ENCODE peak calls at places on chromosome 6, in ten cellular contexts. L is CD8-positive, alpha-beta T cell; G is kidney; P is dorsolateral prefrontal cortex; V is upper lobe of left lung; Q is type B pancreatic cell; B is thoracic aorta; I is CD4-positive, alpha-beta T cell; J is endothelial cell; C is HFF-Myc. F is an unnamed sample.

GRCh38 chr6:13445005-13445743 is 42.2 kb downstream of the GFOD1 start:
- DNase-seq in J (no peak), Q (no peak), B (no peak), V (no peak), I (peak; percentile 32), P (peak; percentile 69), C (no peak), L (peak; percentile 32), G (peak; percentile 81), F (no peak)

GRCh38 chr6:157690441-157691210 is 132.4 kb upstream of the SNX9 start:
- DNase-seq in I (no peak), C (no peak), G (no peak), V (no peak), L (no peak), B (no peak), Q (no peak), P (no peak), J (no peak), F (no peak)

GRCh38 chr6:167119680-167120556 is 3.0 kb upstream of the CCR6 start:
- DNase-seq in L (peak; percentile 46), P (no peak), Q (no peak), G (no peak), I (peak; percentile 61), C (no peak), V (no peak), J (no peak), B (no peak), F (no peak)

GRCh38 chr6:110042670-110043296 is 64.7 kb downstream of the GPR6 start:
- DNase-seq in J (no peak), Q (no peak), I (no peak), L (no peak), G (no peak), C (no peak), B (no peak), P (no peak), V (no peak), F (no peak)

GRCh38 chr6:18240230-18240629 is 24.1 kb downstream of the DEK start:
- DNase-seq in Q (no peak), I (no peak), L (no peak), P (no peak), J (no peak), C (no peak), B (no peak), V (no peak), G (no peak), F (no peak)

GRCh38 chr6:165059032-165059431 is 250.4 kb downstream of the C6orf118 start:
- DNase-seq in G (no peak), V (no peak), P (no peak), I (no peak), Q (no peak), C (peak; percentile 2), J (no peak), B (no peak), L (no peak), F (no peak)

GRCh38 chr6:548517-548916 is 108.4 kb downstream of the HUS1B start:
- DNase-seq in Q (no peak), G (no peak), P (no peak), V (no peak), J (no peak), B (no peak), L (no peak), C (no peak), I (no peak), F (no peak)

GRCh38 chr6:168681748-168682147 is 240.8 kb downstream of the SMOC2 start:
- DNase-seq in B (no peak), Q (peak; percentile 36), J (no peak), G (no peak), P (no peak), C (no peak), L (no peak), I (no peak), V (no peak), F (no peak)

GRCh38 chr6:6221829-6222535 is 98.5 kb downstream of the F13A1 start:
- DNase-seq in J (peak; percentile 70), B (no peak), Q (no peak), P (no peak), V (no peak), G (no peak), L (no peak), C (no peak), I (no peak), F (no peak)

GRCh38 chr6:6225885-6226284 is 94.6 kb downstream of the F13A1 start:
- DNase-seq in I (no peak), Q (no peak), L (no peak), G (no peak), V (no peak), P (no peak), C (no peak), B (no peak), J (no peak), F (no peak)

GRCh38 chr6:6227896-6228295 is 92.6 kb downstream of the F13A1 start:
- DNase-seq in G (no peak), I (no peak), V (no peak), P (no peak), Q (no peak), B (no peak), L (no peak), J (no peak), C (no peak), F (no peak)

GRCh38 chr6:6220718-6221117 is 99.7 kb downstream of the F13A1 start:
- DNase-seq in Q (no peak), B (no peak), G (no peak), V (no peak), J (no peak), I (no peak), P (no peak), L (no peak), C (no peak), F (no peak)

DNA sequence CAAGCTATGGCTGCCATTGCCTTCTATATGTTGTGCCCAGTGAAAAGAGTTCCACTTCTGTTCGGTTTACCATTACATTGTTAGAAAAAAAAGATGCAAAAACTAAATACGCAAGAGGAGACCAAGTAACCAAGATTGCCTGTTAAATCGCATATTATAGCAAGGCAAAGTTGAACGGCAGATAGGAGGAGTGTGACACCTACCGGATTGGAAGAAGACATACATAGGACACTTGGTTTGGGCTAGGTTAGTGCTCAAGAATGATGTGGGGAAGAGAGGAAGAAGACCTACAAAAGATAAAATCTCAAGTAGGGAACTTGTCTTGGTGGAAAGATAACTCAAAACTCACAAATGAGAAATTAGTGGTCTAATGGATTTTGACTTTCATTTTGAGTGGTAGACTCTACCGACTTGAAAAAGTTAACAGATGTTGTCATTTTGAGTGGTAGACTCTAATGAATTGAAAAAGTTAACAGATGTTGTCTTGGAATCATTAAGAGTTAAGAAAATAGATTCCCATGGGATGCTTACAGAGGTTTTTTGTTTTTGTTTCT is 95.5 kb downstream of the F13A1 start:
- DNase-seq in B (no peak), G (no peak), I (no peak), J (no peak), V (no peak), Q (no peak), C (no peak), P (no peak), L (no peak), F (no peak)
- TF ChIP-seq CTCF in B (no peak), G (no peak), I (no peak), J (no peak), V (no peak), Q (no peak), C (no peak), P (no peak), L (no peak), F (no peak)

GRCh38 chr6:147384737-147385710 is 123.5 kb upstream of the SAMD5 start:
- DNase-seq in B (no peak), V (no peak), Q (no peak), C (no peak), G (no peak), J (no peak), I (no peak), L (no peak), P (no peak), F (no peak)

GRCh38 chr6:147395158-147395557 is 113.3 kb upstream of the SAMD5 start:
- DNase-seq in L (no peak), C (no peak), I (no peak), J (no peak), B (no peak), Q (no peak), P (no peak), V (no peak), G (no peak), F (no peak)

GRCh38 chr6:147389463-147389862 is 119.0 kb upstream of the SAMD5 start:
- DNase-seq in G (no peak), J (no peak), P (no peak), C (no peak), B (no peak), L (no peak), I (no peak), V (no peak), Q (no peak), F (no peak)

GRCh38 chr6:147392917-147393625 is 115.4 kb upstream of the SAMD5 start:
- DNase-seq in G (peak; percentile 41), L (no peak), C (no peak), V (no peak), J (no peak), B (no peak), Q (no peak), P (no peak), I (no peak), F (no peak)

DNA sequence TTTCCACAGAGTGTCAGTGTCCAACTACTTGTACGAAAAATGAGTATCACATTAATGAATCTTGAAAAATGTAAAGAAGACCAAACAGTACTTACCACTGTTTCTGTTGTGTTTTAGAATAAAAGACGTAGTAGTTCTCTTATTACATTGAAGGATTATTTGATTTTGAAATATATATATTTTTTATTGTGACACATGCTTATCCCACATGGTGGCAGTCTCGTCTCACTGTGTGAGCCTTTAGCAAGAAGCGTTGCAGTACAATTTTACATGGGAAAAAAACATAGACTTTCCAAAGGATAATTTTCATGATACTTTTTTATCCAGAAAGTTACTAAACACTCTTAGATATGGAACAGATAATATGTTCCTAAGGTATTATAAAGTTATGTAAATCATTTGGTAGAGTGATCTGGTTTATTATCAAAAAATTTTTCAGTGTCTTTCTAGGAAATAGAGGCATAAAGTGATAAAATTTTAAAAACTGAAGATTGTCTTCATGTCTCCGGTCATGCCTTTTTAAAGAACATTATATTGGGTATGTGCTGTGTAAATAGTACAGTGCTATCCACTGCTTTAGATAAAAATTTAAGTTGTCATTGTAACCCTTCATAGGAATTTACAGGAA is 117.5 kb upstream of the SAMD5 start:
- DNase-seq in L (no peak), Q (no peak), P (no peak), V (no peak), B (no peak), C (no peak), I (no peak), G (no peak), J (peak; percentile 28), F (no peak)
- TF ChIP-seq CTCF in L (no peak), Q (peak; percentile 81), P (peak; percentile 62), V (no peak), B (no peak), C (peak; percentile 33), I (no peak), G (peak; percentile 52), J (no peak), F (no peak)

DNA sequence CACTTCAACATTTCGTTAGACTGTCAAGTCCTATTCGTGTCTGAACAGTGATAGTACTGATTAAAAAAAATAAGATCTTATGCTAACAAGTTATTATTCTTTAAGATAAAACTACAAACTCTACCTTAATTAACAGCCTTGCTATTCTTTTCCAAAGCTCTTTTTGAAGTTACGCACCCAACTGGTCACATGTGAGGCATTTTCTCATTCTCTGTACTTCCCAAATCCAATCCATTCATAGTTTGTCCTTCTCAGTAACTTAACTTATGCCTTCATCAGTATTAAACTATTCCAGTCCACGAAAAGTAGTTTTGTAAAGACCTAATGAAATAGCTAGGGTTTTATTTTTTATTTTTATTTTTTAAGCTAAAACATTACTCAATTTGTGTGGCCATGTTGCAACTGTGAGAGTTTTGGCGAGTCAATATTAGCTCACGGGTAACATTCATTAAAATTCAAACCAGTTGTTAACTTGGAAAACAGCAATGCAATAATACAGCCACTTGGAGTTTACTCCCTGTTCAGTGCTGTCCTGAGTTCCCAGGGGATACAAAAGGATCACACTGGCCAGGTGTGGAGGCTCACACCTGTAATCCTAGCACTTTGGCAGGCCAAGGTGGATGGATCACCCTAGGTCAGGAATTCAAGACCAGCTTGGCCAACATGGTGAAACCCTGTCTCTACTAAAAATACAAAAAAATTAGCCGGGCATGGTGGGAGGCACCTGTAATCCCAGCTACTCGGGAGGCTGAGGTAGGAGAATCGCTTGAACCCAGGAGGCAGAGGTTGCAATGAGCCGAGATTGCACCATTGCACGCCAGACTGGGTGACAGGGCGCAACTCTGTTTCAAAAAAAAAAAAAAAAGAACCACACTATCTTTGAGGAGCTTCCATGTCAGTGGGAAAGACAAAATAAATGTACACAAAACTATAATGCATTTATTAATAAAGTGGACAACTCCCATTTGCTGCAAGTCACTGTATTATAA is 27.9 kb upstream of the EEF1A1 start:
- DNase-seq in V (no peak), G (no peak), P (no peak), L (no peak), C (no peak), B (no peak), Q (no peak), J (no peak), I (no peak), F (no peak)
- TF ChIP-seq CTCF in V (no peak), G (no peak), P (no peak), L (no peak), C (no peak), B (no peak), Q (no peak), J (no peak), I (no peak), F (no peak)

GRCh38 chr6:139355172-139355571 is 19.3 kb downstream of the CITED2 start:
- DNase-seq in C (no peak), P (no peak), B (no peak), J (no peak), I (no peak), L (no peak), V (no peak), G (no peak), Q (no peak), F (no peak)
- TF ChIP-seq CTCF in C (no peak), P (no peak), B (no peak), J (no peak), I (no peak), L (no peak), V (no peak), G (no peak), Q (no peak), F (no peak)